ENCODE peak calls at places on chromosomes 12 and 14, in seven cellular contexts. One of them, this sample, is unnamed.
A peak's percentile ranks its signal among the peaks of the same experiment; 100 is the strongest.

GRCh38 chr12:118060301-118061010 is 523 bp downstream of the WSB2 start:
- DNase-seq in stimulated activated CD4-positive, alpha-beta T cell treated with anti-CD3 and anti-CD28 coated beads, Interleukin-1b, Interleukin-23, amount 100 ng/mL, for 1 hour: no peak
- DNase-seq in HS-5: no peak
- DNase-seq in stimulated activated CD8-positive, alpha-beta memory T cell treated with anti-CD3 and anti-CD28 coated beads, Interleukin-7, amount 100 ng/mL, for 1 hour: no peak
- DNase-seq in SHP77 treated with DMSO at 0.1 percent for 48 hours: no peak
- DNase-seq in activated CD8-positive, alpha-beta memory T cell treated with anti-CD3 and anti-CD28 coated beads for 24 hours: peak; percentile 75
- DNase-seq in left ventricle myocardium inferior: peak; percentile 61
- DNase-seq in this sample: peak; percentile 78

GRCh38 chr12:127060933-127061332 is 1206.0 kb upstream of the TMEM132C start:
- DNase-seq in stimulated activated CD4-positive, alpha-beta T cell treated with anti-CD3 and anti-CD28 coated beads, Interleukin-1b, Interleukin-23, amount 100 ng/mL, for 1 hour: no peak
- DNase-seq in HS-5: no peak
- DNase-seq in stimulated activated CD8-positive, alpha-beta memory T cell treated with anti-CD3 and anti-CD28 coated beads, Interleukin-7, amount 100 ng/mL, for 1 hour: no peak
- DNase-seq in SHP77 treated with DMSO at 0.1 percent for 48 hours: no peak
- DNase-seq in activated CD8-positive, alpha-beta memory T cell treated with anti-CD3 and anti-CD28 coated beads for 24 hours: no peak
- DNase-seq in left ventricle myocardium inferior: no peak
- DNase-seq in this sample: no peak

GRCh38 chr14:50363734-50364113 is 33.0 kb downstream of the CDKL1 start:
- DNase-seq in stimulated activated CD4-positive, alpha-beta T cell treated with anti-CD3 and anti-CD28 coated beads, Interleukin-1b, Interleukin-23, amount 100 ng/mL, for 1 hour: no peak
- DNase-seq in HS-5: no peak
- DNase-seq in stimulated activated CD8-positive, alpha-beta memory T cell treated with anti-CD3 and anti-CD28 coated beads, Interleukin-7, amount 100 ng/mL, for 1 hour: no peak
- DNase-seq in SHP77 treated with DMSO at 0.1 percent for 48 hours: no peak
- DNase-seq in activated CD8-positive, alpha-beta memory T cell treated with anti-CD3 and anti-CD28 coated beads for 24 hours: peak; percentile 66
- DNase-seq in left ventricle myocardium inferior: no peak
- DNase-seq in this sample: peak; percentile 73

GRCh38 chr12:86660488-86661171 is 404.4 kb upstream of the MGAT4C start:
- DNase-seq in stimulated activated CD4-positive, alpha-beta T cell treated with anti-CD3 and anti-CD28 coated beads, Interleukin-1b, Interleukin-23, amount 100 ng/mL, for 1 hour: no peak
- DNase-seq in HS-5: peak; percentile 72
- DNase-seq in stimulated activated CD8-positive, alpha-beta memory T cell treated with anti-CD3 and anti-CD28 coated beads, Interleukin-7, amount 100 ng/mL, for 1 hour: no peak
- DNase-seq in SHP77 treated with DMSO at 0.1 percent for 48 hours: peak; percentile 39
- DNase-seq in activated CD8-positive, alpha-beta memory T cell treated with anti-CD3 and anti-CD28 coated beads for 24 hours: no peak
- DNase-seq in left ventricle myocardium inferior: no peak
- DNase-seq in this sample: no peak

GRCh38 chr14:52363969-52364368 is 49.9 kb downstream of the PTGER2 start:
- DNase-seq in stimulated activated CD4-positive, alpha-beta T cell treated with anti-CD3 and anti-CD28 coated beads, Interleukin-1b, Interleukin-23, amount 100 ng/mL, for 1 hour: no peak
- DNase-seq in HS-5: no peak
- DNase-seq in stimulated activated CD8-positive, alpha-beta memory T cell treated with anti-CD3 and anti-CD28 coated beads, Interleukin-7, amount 100 ng/mL, for 1 hour: no peak
- DNase-seq in SHP77 treated with DMSO at 0.1 percent for 48 hours: no peak
- DNase-seq in activated CD8-positive, alpha-beta memory T cell treated with anti-CD3 and anti-CD28 coated beads for 24 hours: no peak
- DNase-seq in left ventricle myocardium inferior: no peak
- DNase-seq in this sample: no peak

GRCh38 chr12:62127516-62127915 is 132.7 kb upstream of the USP15 start:
- DNase-seq in stimulated activated CD4-positive, alpha-beta T cell treated with anti-CD3 and anti-CD28 coated beads, Interleukin-1b, Interleukin-23, amount 100 ng/mL, for 1 hour: no peak
- DNase-seq in HS-5: no peak
- DNase-seq in stimulated activated CD8-positive, alpha-beta memory T cell treated with anti-CD3 and anti-CD28 coated beads, Interleukin-7, amount 100 ng/mL, for 1 hour: no peak
- DNase-seq in SHP77 treated with DMSO at 0.1 percent for 48 hours: no peak
- DNase-seq in activated CD8-positive, alpha-beta memory T cell treated with anti-CD3 and anti-CD28 coated beads for 24 hours: no peak
- DNase-seq in left ventricle myocardium inferior: no peak
- DNase-seq in this sample: no peak

GRCh38 chr14:101035466-101036225 is 132.1 kb upstream of the RTL1 start:
- DNase-seq in stimulated activated CD4-positive, alpha-beta T cell treated with anti-CD3 and anti-CD28 coated beads, Interleukin-1b, Interleukin-23, amount 100 ng/mL, for 1 hour: no peak
- DNase-seq in HS-5: no peak
- DNase-seq in stimulated activated CD8-positive, alpha-beta memory T cell treated with anti-CD3 and anti-CD28 coated beads, Interleukin-7, amount 100 ng/mL, for 1 hour: no peak
- DNase-seq in SHP77 treated with DMSO at 0.1 percent for 48 hours: no peak
- DNase-seq in activated CD8-positive, alpha-beta memory T cell treated with anti-CD3 and anti-CD28 coated beads for 24 hours: no peak
- DNase-seq in left ventricle myocardium inferior: peak; percentile 1
- DNase-seq in this sample: no peak

GRCh38 chr12:46478123-46478522 is 105.5 kb upstream of the SLC38A2 start:
- DNase-seq in stimulated activated CD4-positive, alpha-beta T cell treated with anti-CD3 and anti-CD28 coated beads, Interleukin-1b, Interleukin-23, amount 100 ng/mL, for 1 hour: no peak
- DNase-seq in HS-5: no peak
- DNase-seq in stimulated activated CD8-positive, alpha-beta memory T cell treated with anti-CD3 and anti-CD28 coated beads, Interleukin-7, amount 100 ng/mL, for 1 hour: no peak
- DNase-seq in SHP77 treated with DMSO at 0.1 percent for 48 hours: no peak
- DNase-seq in activated CD8-positive, alpha-beta memory T cell treated with anti-CD3 and anti-CD28 coated beads for 24 hours: no peak
- DNase-seq in left ventricle myocardium inferior: no peak
- DNase-seq in this sample: no peak

GRCh38 chr14:101595349-101595748 is 34.1 kb downstream of the DIO3 start:
- DNase-seq in stimulated activated CD4-positive, alpha-beta T cell treated with anti-CD3 and anti-CD28 coated beads, Interleukin-1b, Interleukin-23, amount 100 ng/mL, for 1 hour: no peak
- DNase-seq in HS-5: no peak
- DNase-seq in stimulated activated CD8-positive, alpha-beta memory T cell treated with anti-CD3 and anti-CD28 coated beads, Interleukin-7, amount 100 ng/mL, for 1 hour: no peak
- DNase-seq in SHP77 treated with DMSO at 0.1 percent for 48 hours: no peak
- DNase-seq in activated CD8-positive, alpha-beta memory T cell treated with anti-CD3 and anti-CD28 coated beads for 24 hours: peak; percentile 58
- DNase-seq in left ventricle myocardium inferior: no peak
- DNase-seq in this sample: no peak

GRCh38 chr12:58349161-58349560 is 407.8 kb downstream of the ATP23 start:
- DNase-seq in stimulated activated CD4-positive, alpha-beta T cell treated with anti-CD3 and anti-CD28 coated beads, Interleukin-1b, Interleukin-23, amount 100 ng/mL, for 1 hour: no peak
- DNase-seq in HS-5: no peak
- DNase-seq in stimulated activated CD8-positive, alpha-beta memory T cell treated with anti-CD3 and anti-CD28 coated beads, Interleukin-7, amount 100 ng/mL, for 1 hour: no peak
- DNase-seq in SHP77 treated with DMSO at 0.1 percent for 48 hours: no peak
- DNase-seq in activated CD8-positive, alpha-beta memory T cell treated with anti-CD3 and anti-CD28 coated beads for 24 hours: no peak
- DNase-seq in left ventricle myocardium inferior: no peak
- DNase-seq in this sample: no peak

GRCh38 chr12:63307849-63308248 is 156.8 kb upstream of the AVPR1A start:
- DNase-seq in stimulated activated CD4-positive, alpha-beta T cell treated with anti-CD3 and anti-CD28 coated beads, Interleukin-1b, Interleukin-23, amount 100 ng/mL, for 1 hour: no peak
- DNase-seq in HS-5: no peak
- DNase-seq in stimulated activated CD8-positive, alpha-beta memory T cell treated with anti-CD3 and anti-CD28 coated beads, Interleukin-7, amount 100 ng/mL, for 1 hour: no peak
- DNase-seq in SHP77 treated with DMSO at 0.1 percent for 48 hours: no peak
- DNase-seq in activated CD8-positive, alpha-beta memory T cell treated with anti-CD3 and anti-CD28 coated beads for 24 hours: no peak
- DNase-seq in left ventricle myocardium inferior: no peak
- DNase-seq in this sample: no peak

GRCh38 chr12:56120158-56120846 is 2.2 kb downstream of the ZC3H10 start:
- DNase-seq in stimulated activated CD4-positive, alpha-beta T cell treated with anti-CD3 and anti-CD28 coated beads, Interleukin-1b, Interleukin-23, amount 100 ng/mL, for 1 hour: no peak
- DNase-seq in HS-5: no peak
- DNase-seq in stimulated activated CD8-positive, alpha-beta memory T cell treated with anti-CD3 and anti-CD28 coated beads, Interleukin-7, amount 100 ng/mL, for 1 hour: no peak
- DNase-seq in SHP77 treated with DMSO at 0.1 percent for 48 hours: no peak
- DNase-seq in activated CD8-positive, alpha-beta memory T cell treated with anti-CD3 and anti-CD28 coated beads for 24 hours: no peak
- DNase-seq in left ventricle myocardium inferior: no peak
- DNase-seq in this sample: no peak

GRCh38 chr12:60977966-60978365 is 1282.2 kb upstream of the USP15 start:
- DNase-seq in stimulated activated CD4-positive, alpha-beta T cell treated with anti-CD3 and anti-CD28 coated beads, Interleukin-1b, Interleukin-23, amount 100 ng/mL, for 1 hour: no peak
- DNase-seq in HS-5: no peak
- DNase-seq in stimulated activated CD8-positive, alpha-beta memory T cell treated with anti-CD3 and anti-CD28 coated beads, Interleukin-7, amount 100 ng/mL, for 1 hour: no peak
- DNase-seq in SHP77 treated with DMSO at 0.1 percent for 48 hours: no peak
- DNase-seq in activated CD8-positive, alpha-beta memory T cell treated with anti-CD3 and anti-CD28 coated beads for 24 hours: no peak
- DNase-seq in left ventricle myocardium inferior: no peak
- DNase-seq in this sample: no peak

GRCh38 chr12:70178038-70178437 is 65.2 kb upstream of the CNOT2 start:
- DNase-seq in stimulated activated CD4-positive, alpha-beta T cell treated with anti-CD3 and anti-CD28 coated beads, Interleukin-1b, Interleukin-23, amount 100 ng/mL, for 1 hour: no peak
- DNase-seq in HS-5: no peak
- DNase-seq in stimulated activated CD8-positive, alpha-beta memory T cell treated with anti-CD3 and anti-CD28 coated beads, Interleukin-7, amount 100 ng/mL, for 1 hour: no peak
- DNase-seq in SHP77 treated with DMSO at 0.1 percent for 48 hours: no peak
- DNase-seq in activated CD8-positive, alpha-beta memory T cell treated with anti-CD3 and anti-CD28 coated beads for 24 hours: no peak
- DNase-seq in left ventricle myocardium inferior: no peak
- DNase-seq in this sample: peak; percentile 36

GRCh38 chr14:46818147-46818546 is 166.6 kb upstream of the RPL10L start:
- DNase-seq in stimulated activated CD4-positive, alpha-beta T cell treated with anti-CD3 and anti-CD28 coated beads, Interleukin-1b, Interleukin-23, amount 100 ng/mL, for 1 hour: no peak
- DNase-seq in HS-5: no peak
- DNase-seq in stimulated activated CD8-positive, alpha-beta memory T cell treated with anti-CD3 and anti-CD28 coated beads, Interleukin-7, amount 100 ng/mL, for 1 hour: no peak
- DNase-seq in SHP77 treated with DMSO at 0.1 percent for 48 hours: no peak
- DNase-seq in activated CD8-positive, alpha-beta memory T cell treated with anti-CD3 and anti-CD28 coated beads for 24 hours: no peak
- DNase-seq in left ventricle myocardium inferior: no peak
- DNase-seq in this sample: no peak

GRCh38 chr14:21475767-21476525 is 813 bp downstream of the RAB2B start:
- DNase-seq in stimulated activated CD4-positive, alpha-beta T cell treated with anti-CD3 and anti-CD28 coated beads, Interleukin-1b, Interleukin-23, amount 100 ng/mL, for 1 hour: no peak
- DNase-seq in HS-5: no peak
- DNase-seq in stimulated activated CD8-positive, alpha-beta memory T cell treated with anti-CD3 and anti-CD28 coated beads, Interleukin-7, amount 100 ng/mL, for 1 hour: no peak
- DNase-seq in SHP77 treated with DMSO at 0.1 percent for 48 hours: no peak
- DNase-seq in activated CD8-positive, alpha-beta memory T cell treated with anti-CD3 and anti-CD28 coated beads for 24 hours: no peak
- DNase-seq in left ventricle myocardium inferior: no peak
- DNase-seq in this sample: no peak

GRCh38 chr14:55850803-55851202 is 267.4 kb upstream of the PELI2 start:
- DNase-seq in stimulated activated CD4-positive, alpha-beta T cell treated with anti-CD3 and anti-CD28 coated beads, Interleukin-1b, Interleukin-23, amount 100 ng/mL, for 1 hour: no peak
- DNase-seq in HS-5: peak; percentile 29
- DNase-seq in stimulated activated CD8-positive, alpha-beta memory T cell treated with anti-CD3 and anti-CD28 coated beads, Interleukin-7, amount 100 ng/mL, for 1 hour: no peak
- DNase-seq in SHP77 treated with DMSO at 0.1 percent for 48 hours: no peak
- DNase-seq in activated CD8-positive, alpha-beta memory T cell treated with anti-CD3 and anti-CD28 coated beads for 24 hours: no peak
- DNase-seq in left ventricle myocardium inferior: no peak
- DNase-seq in this sample: peak; percentile 41

GRCh38 chr14:91149462-91149861 is 35.6 kb downstream of the DGLUCY start:
- DNase-seq in stimulated activated CD4-positive, alpha-beta T cell treated with anti-CD3 and anti-CD28 coated beads, Interleukin-1b, Interleukin-23, amount 100 ng/mL, for 1 hour: no peak
- DNase-seq in HS-5: peak; percentile 96
- DNase-seq in stimulated activated CD8-positive, alpha-beta memory T cell treated with anti-CD3 and anti-CD28 coated beads, Interleukin-7, amount 100 ng/mL, for 1 hour: no peak
- DNase-seq in SHP77 treated with DMSO at 0.1 percent for 48 hours: no peak
- DNase-seq in activated CD8-positive, alpha-beta memory T cell treated with anti-CD3 and anti-CD28 coated beads for 24 hours: no peak
- DNase-seq in left ventricle myocardium inferior: no peak
- DNase-seq in this sample: peak; percentile 85

GRCh38 chr12:128661216-128661550 is 162.6 kb downstream of the SLC15A4 start:
- DNase-seq in stimulated activated CD4-positive, alpha-beta T cell treated with anti-CD3 and anti-CD28 coated beads, Interleukin-1b, Interleukin-23, amount 100 ng/mL, for 1 hour: no peak
- DNase-seq in HS-5: no peak
- DNase-seq in stimulated activated CD8-positive, alpha-beta memory T cell treated with anti-CD3 and anti-CD28 coated beads, Interleukin-7, amount 100 ng/mL, for 1 hour: no peak
- DNase-seq in SHP77 treated with DMSO at 0.1 percent for 48 hours: peak; percentile 15
- DNase-seq in activated CD8-positive, alpha-beta memory T cell treated with anti-CD3 and anti-CD28 coated beads for 24 hours: no peak
- DNase-seq in left ventricle myocardium inferior: no peak
- DNase-seq in this sample: no peak

GRCh38 chr12:42299392-42300308 is 26.2 kb downstream of the ZCRB1 start:
- DNase-seq in stimulated activated CD4-positive, alpha-beta T cell treated with anti-CD3 and anti-CD28 coated beads, Interleukin-1b, Interleukin-23, amount 100 ng/mL, for 1 hour: peak; percentile 54
- DNase-seq in HS-5: peak; percentile 11
- DNase-seq in stimulated activated CD8-positive, alpha-beta memory T cell treated with anti-CD3 and anti-CD28 coated beads, Interleukin-7, amount 100 ng/mL, for 1 hour: no peak
- DNase-seq in SHP77 treated with DMSO at 0.1 percent for 48 hours: no peak
- DNase-seq in activated CD8-positive, alpha-beta memory T cell treated with anti-CD3 and anti-CD28 coated beads for 24 hours: peak; percentile 79
- DNase-seq in left ventricle myocardium inferior: no peak
- DNase-seq in this sample: no peak

GRCh38 chr14:42078345-42078744 is 471.7 kb downstream of the LRFN5 start:
- DNase-seq in stimulated activated CD4-positive, alpha-beta T cell treated with anti-CD3 and anti-CD28 coated beads, Interleukin-1b, Interleukin-23, amount 100 ng/mL, for 1 hour: no peak
- DNase-seq in HS-5: no peak
- DNase-seq in stimulated activated CD8-positive, alpha-beta memory T cell treated with anti-CD3 and anti-CD28 coated beads, Interleukin-7, amount 100 ng/mL, for 1 hour: no peak
- DNase-seq in SHP77 treated with DMSO at 0.1 percent for 48 hours: no peak
- DNase-seq in activated CD8-positive, alpha-beta memory T cell treated with anti-CD3 and anti-CD28 coated beads for 24 hours: no peak
- DNase-seq in left ventricle myocardium inferior: no peak
- DNase-seq in this sample: no peak

GRCh38 chr12:23536293-23536692 is 413.2 kb downstream of the SOX5 start:
- DNase-seq in stimulated activated CD4-positive, alpha-beta T cell treated with anti-CD3 and anti-CD28 coated beads, Interleukin-1b, Interleukin-23, amount 100 ng/mL, for 1 hour: no peak
- DNase-seq in HS-5: no peak
- DNase-seq in stimulated activated CD8-positive, alpha-beta memory T cell treated with anti-CD3 and anti-CD28 coated beads, Interleukin-7, amount 100 ng/mL, for 1 hour: no peak
- DNase-seq in SHP77 treated with DMSO at 0.1 percent for 48 hours: no peak
- DNase-seq in activated CD8-positive, alpha-beta memory T cell treated with anti-CD3 and anti-CD28 coated beads for 24 hours: no peak
- DNase-seq in left ventricle myocardium inferior: no peak
- DNase-seq in this sample: no peak

GRCh38 chr12:50458606-50459005 is 46.2 kb upstream of the DIP2B start:
- DNase-seq in stimulated activated CD4-positive, alpha-beta T cell treated with anti-CD3 and anti-CD28 coated beads, Interleukin-1b, Interleukin-23, amount 100 ng/mL, for 1 hour: no peak
- DNase-seq in HS-5: peak; percentile 42
- DNase-seq in stimulated activated CD8-positive, alpha-beta memory T cell treated with anti-CD3 and anti-CD28 coated beads, Interleukin-7, amount 100 ng/mL, for 1 hour: no peak
- DNase-seq in SHP77 treated with DMSO at 0.1 percent for 48 hours: no peak
- DNase-seq in activated CD8-positive, alpha-beta memory T cell treated with anti-CD3 and anti-CD28 coated beads for 24 hours: no peak
- DNase-seq in left ventricle myocardium inferior: no peak
- DNase-seq in this sample: peak; percentile 28

GRCh38 chr14:41285193-41285748 is 321.4 kb upstream of the LRFN5 start:
- DNase-seq in stimulated activated CD4-positive, alpha-beta T cell treated with anti-CD3 and anti-CD28 coated beads, Interleukin-1b, Interleukin-23, amount 100 ng/mL, for 1 hour: no peak
- DNase-seq in HS-5: peak; percentile 0
- DNase-seq in stimulated activated CD8-positive, alpha-beta memory T cell treated with anti-CD3 and anti-CD28 coated beads, Interleukin-7, amount 100 ng/mL, for 1 hour: no peak
- DNase-seq in SHP77 treated with DMSO at 0.1 percent for 48 hours: peak; percentile 6
- DNase-seq in activated CD8-positive, alpha-beta memory T cell treated with anti-CD3 and anti-CD28 coated beads for 24 hours: no peak
- DNase-seq in left ventricle myocardium inferior: no peak
- DNase-seq in this sample: no peak

GRCh38 chr12:3641428-3641883 is 111.5 kb downstream of the CRACR2A start:
- DNase-seq in stimulated activated CD4-positive, alpha-beta T cell treated with anti-CD3 and anti-CD28 coated beads, Interleukin-1b, Interleukin-23, amount 100 ng/mL, for 1 hour: no peak
- DNase-seq in HS-5: peak; percentile 81
- DNase-seq in stimulated activated CD8-positive, alpha-beta memory T cell treated with anti-CD3 and anti-CD28 coated beads, Interleukin-7, amount 100 ng/mL, for 1 hour: no peak
- DNase-seq in SHP77 treated with DMSO at 0.1 percent for 48 hours: no peak
- DNase-seq in activated CD8-positive, alpha-beta memory T cell treated with anti-CD3 and anti-CD28 coated beads for 24 hours: no peak
- DNase-seq in left ventricle myocardium inferior: no peak
- DNase-seq in this sample: peak; percentile 85